ENCODE peak calls at places on chromosomes 3 and 15, in eight cellular contexts. P, J, G, C, K, V, F and W are unnamed samples.

GRCh38 chr3:74489393-74489792 is 125.1 kb downstream of the CNTN3 start:
- DNase-seq in P (no peak), J (no peak), G (no peak), C (no peak), K (no peak), V (no peak), F (peak), W (peak)

GRCh38 chr15:46304320-46304719 is 669.5 kb downstream of the SQOR start:
- DNase-seq in P (no peak), J (no peak), G (no peak), C (peak), K (peak), V (no peak), F (no peak), W (no peak)

GRCh38 chr3:70811880-70812279 is 499.4 kb upstream of the MDFIC2 start:
- DNase-seq in P (no peak), J (peak), G (no peak), C (no peak), K (no peak), V (peak), F (no peak), W (peak)

GRCh38 chr3:126127904-126128303 is 44.0 kb upstream of the SLC41A3 start:
- DNase-seq in P (no peak), J (no peak), G (no peak), C (no peak), K (no peak), V (no peak), F (no peak), W (no peak)

GRCh38 chr3:153350420-153350819 is 188.4 kb downstream of the RAP2B start:
- DNase-seq in P (no peak), J (peak), G (no peak), C (no peak), K (peak), V (no peak), F (peak), W (peak)

GRCh38 chr3:194561306-194561974 is 71.8 kb downstream of the TMEM44 start:
- DNase-seq in P (no peak), J (no peak), G (no peak), C (no peak), K (no peak), V (no peak), F (peak), W (peak)

GRCh38 chr3:112640864-112641751 is at the start of gene CCDC80:
- DNase-seq in P (no peak), J (peak), G (no peak), C (no peak), K (peak), V (no peak), F (peak), W (peak)

GRCh38 chr15:88385078-88385700 is 82.0 kb downstream of the MRPL46 start:
- DNase-seq in P (no peak), J (no peak), G (no peak), C (no peak), K (no peak), V (no peak), F (peak), W (peak)

GRCh38 chr3:126402178-126402577 is 7.5 kb downstream of the CFAP100 start:
- DNase-seq in P (no peak), J (no peak), G (no peak), C (no peak), K (no peak), V (no peak), F (no peak), W (no peak)

GRCh38 chr3:49554639-49555265 is 475 bp downstream of the BSN start:
- DNase-seq in P (peak), J (no peak), G (no peak), C (no peak), K (peak), V (no peak), F (no peak), W (peak)

GRCh38 chr3:140726061-140726460 is 48.2 kb downstream of the TRIM42 start:
- DNase-seq in P (no peak), J (no peak), G (no peak), C (no peak), K (no peak), V (no peak), F (no peak), W (no peak)

GRCh38 chr3:194422188-194422587 is 23.1 kb upstream of the GP5 start:
- DNase-seq in P (no peak), J (no peak), G (no peak), C (no peak), K (no peak), V (no peak), F (peak), W (no peak)

GRCh38 chr3:39272191-39272590 is 7.6 kb downstream of the CX3CR1 start:
- DNase-seq in P (no peak), J (no peak), G (no peak), C (no peak), K (no peak), V (no peak), F (no peak), W (no peak)

GRCh38 chr15:69141286-69141701 is 19.1 kb upstream of the GLCE start:
- DNase-seq in P (no peak), J (no peak), G (no peak), C (no peak), K (peak), V (no peak), F (peak), W (no peak)

GRCh38 chr15:29449136-29449535 is 179.5 kb upstream of the NSMCE3 start:
- DNase-seq in P (no peak), J (no peak), G (no peak), C (no peak), K (peak), V (no peak), F (no peak), W (no peak)

GRCh38 chr3:23748398-23749110 is 57.2 kb upstream of the UBE2E1 start:
- DNase-seq in P (no peak), J (no peak), G (no peak), C (no peak), K (no peak), V (no peak), F (peak), W (peak)

GRCh38 chr15:83278191-83278590 is 6.3 kb downstream of the BNC1 start:
- DNase-seq in P (no peak), J (peak), G (no peak), C (no peak), K (no peak), V (no peak), F (peak), W (peak)

GRCh38 chr3:132417695-132418520 is 606 bp downstream of the DNAJC13 start:
- DNase-seq in P (no peak), J (no peak), G (peak), C (peak), K (peak), V (peak), F (peak), W (peak)

GRCh38 chr3:120512655-120513054 is 61.9 kb upstream of the FSTL1 start:
- DNase-seq in P (no peak), J (no peak), G (no peak), C (no peak), K (no peak), V (no peak), F (no peak), W (no peak)

GRCh38 chr15:79034284-79034683 is 56.3 kb downstream of the RASGRF1 start:
- DNase-seq in P (no peak), J (no peak), G (no peak), C (no peak), K (no peak), V (no peak), F (no peak), W (no peak)

GRCh38 chr3:46881819-46882376 is 4.4 kb downstream of the PTH1R start:
- DNase-seq in P (peak), J (no peak), G (no peak), C (no peak), K (no peak), V (no peak), F (peak), W (peak)

GRCh38 chr15:57395292-57395691 is 19.0 kb downstream of the CGNL1 start:
- DNase-seq in P (no peak), J (peak), G (no peak), C (no peak), K (peak), V (no peak), F (peak), W (peak)

GRCh38 chr3:187088701-187089100 is 50.6 kb downstream of the RPL39L start:
- DNase-seq in P (no peak), J (no peak), G (no peak), C (no peak), K (no peak), V (no peak), F (no peak), W (no peak)

GRCh38 chr15:71559098-71559497 is 251.3 kb upstream of the NR2E3 start:
- DNase-seq in P (no peak), J (peak), G (no peak), C (no peak), K (no peak), V (no peak), F (peak), W (peak)

GRCh38 chr3:150170843-150171513 is 200.3 kb upstream of the PFN2 start:
- DNase-seq in P (no peak), J (no peak), G (no peak), C (no peak), K (no peak), V (no peak), F (no peak), W (no peak)